ENCODE peak calls at places on chromosomes 2 and 18, in eight cellular contexts. J, V, A, S, W, P, N and R are unnamed samples.

GRCh38 chr18:68449292-68449691 is 265.6 kb downstream of the TMX3 start:
- DNase-seq in W (no peak), J (no peak), P (no peak), S (no peak), V (no peak), N (no peak), A (no peak), R (no peak)

GRCh38 chr18:73666772-73667171 is 480.9 kb downstream of the FBXO15 start:
- DNase-seq in W (no peak), V (no peak), P (no peak), J (no peak), A (no peak), S (no peak), N (no peak), R (no peak)

GRCh38 chr2:42493468-42493884 is 306 bp downstream of the KCNG3 start:
- DNase-seq in J (no peak), N (no peak), W (no peak), A (no peak), S (no peak), P (no peak), V (no peak), R (no peak)

GRCh38 chr2:64420675-64421074 is 33.3 kb upstream of the LGALSL start:
- DNase-seq in N (no peak), A (no peak), S (no peak), J (no peak), W (no peak), P (no peak), V (no peak), R (no peak)

GRCh38 chr2:55231546-55232083 is 478 bp downstream of the CLHC1 start:
- DNase-seq in V (no peak), J (no peak), S (no peak), N (no peak), A (no peak), P (no peak), W (no peak), R (no peak)

GRCh38 chr2:186059096-186059495 is 320.5 kb downstream of the FSIP2 start:
- DNase-seq in J (no peak), V (peak), A (peak), S (no peak), W (no peak), N (no peak), P (no peak), R (peak)

GRCh38 chr18:55932675-55933074 is 344.7 kb upstream of the TCF4 start:
- DNase-seq in P (no peak), A (no peak), W (no peak), N (no peak), J (no peak), V (no peak), S (no peak), R (no peak)

GRCh38 chr18:52236134-52236533 is 103.9 kb upstream of the DCC start:
- DNase-seq in N (no peak), J (no peak), W (no peak), P (no peak), S (no peak), V (no peak), A (no peak), R (no peak)

GRCh38 chr18:4636957-4637356 is 181.8 kb upstream of the DLGAP1 start:
- DNase-seq in P (no peak), W (no peak), N (no peak), J (no peak), S (no peak), V (no peak), A (no peak), R (peak)

GRCh38 chr2:64524604-64525322 is 635 bp downstream of the AFTPH start:
- DNase-seq in J (peak), S (no peak), P (peak), A (peak), N (peak), W (no peak), V (no peak), R (peak)

GRCh38 chr2:104444840-104445239 is 409.1 kb upstream of the POU3F3 start:
- DNase-seq in P (no peak), J (no peak), A (no peak), S (no peak), N (no peak), W (no peak), V (no peak), R (no peak)